ENCODE peak calls at places on chromosomes 6 and 20, in four cellular contexts. X is NB4, U is HepG2, H is K562. Q is an unnamed sample.
A peak's percentile ranks its signal among the peaks of the same experiment; 100 is the strongest.

GRCh38 chr20:11235058-11235457 is 561.3 kb upstream of the JAG1 start:
- DNase-seq in U (no peak), X (no peak), H (no peak), Q (peak; percentile 87)

GRCh38 chr20:18750735-18751134 is 62.8 kb upstream of the SCP2D1 start:
- DNase-seq in X (no peak), U (peak; percentile 42), H (no peak), Q (no peak)

GRCh38 chr6:156534594-156534993 is 242.6 kb upstream of the ARID1B start:
- DNase-seq in H (no peak), U (no peak), X (peak; percentile 12), Q (no peak)

GRCh38 chr20:5268449-5268848 is 48.3 kb downstream of the PROKR2 start:
- DNase-seq in U (no peak), X (no peak), H (no peak), Q (no peak)

GRCh38 chr6:12578751-12579150 is 137.8 kb upstream of the PHACTR1 start:
- DNase-seq in U (no peak), X (no peak), H (no peak), Q (no peak)

GRCh38 chr6:10146723-10147451 is 268.0 kb downstream of the TFAP2A start:
- DNase-seq in X (peak; percentile 68), U (peak; percentile 44), H (peak; percentile 67), Q (no peak)

GRCh38 chr6:138981416-138981815 is 6.6 kb downstream of the REPS1 start:
- DNase-seq in X (no peak), H (no peak), U (no peak), Q (no peak)

GRCh38 chr6:53615633-53616449 is 49.7 kb downstream of the KLHL31 start:
- DNase-seq in X (peak; percentile 11), U (peak; percentile 100), H (peak; percentile 35), Q (no peak)

GRCh38 chr20:32535316-32535952 is 49.7 kb downstream of the NOL4L start:
- DNase-seq in U (no peak), X (no peak), H (no peak), Q (no peak)

GRCh38 chr20:50304883-50305635 is 114.4 kb downstream of the CEBPB start:
- DNase-seq in X (no peak), U (peak; percentile 92), H (no peak), Q (no peak)

GRCh38 chr20:46572181-46572580 is 21.7 kb upstream of the OCSTAMP start:
- DNase-seq in X (no peak), H (no peak), U (no peak), Q (peak; percentile 55)

GRCh38 chr6:152748843-152749242 is 1.8 kb upstream of the VIP start:
- DNase-seq in H (no peak), U (no peak), X (peak; percentile 27), Q (peak; percentile 47)

GRCh38 chr6:165552248-165552736 is 110.7 kb downstream of the PDE10A start:
- DNase-seq in U (no peak), H (no peak), X (no peak), Q (no peak)

GRCh38 chr6:106693343-106693742 is 64.0 kb downstream of the QRSL1 start:
- DNase-seq in U (no peak), X (no peak), H (no peak), Q (no peak)

GRCh38 chr6:35341557-35341956 is 801 bp upstream of the PPARD start:
- DNase-seq in H (peak; percentile 57), U (no peak), X (no peak), Q (no peak)

GRCh38 chr20:35490736-35491181 is 35.4 kb downstream of the CEP250 start:
- DNase-seq in X (peak; percentile 91), H (no peak), U (no peak), Q (no peak)

GRCh38 chr6:38193051-38193450 is 373.5 kb downstream of the ZFAND3 start:
- DNase-seq in H (no peak), X (no peak), U (no peak), Q (no peak)

GRCh38 chr20:859661-860294 is 26.3 kb downstream of the FAM110A start:
- DNase-seq in U (no peak), H (no peak), X (no peak), Q (no peak)

GRCh38 chr20:37202267-37202943 is 23.1 kb upstream of the MROH8 start:
- DNase-seq in H (peak; percentile 53), U (peak; percentile 81), X (peak; percentile 63), Q (peak; percentile 65)

GRCh38 chr6:100461273-100461919 is 3.3 kb downstream of the SIM1 start:
- DNase-seq in X (peak; percentile 53), H (no peak), U (no peak), Q (peak; percentile 68)

GRCh38 chr6:44630125-44631028 is 242.9 kb downstream of the CDC5L start:
- DNase-seq in H (peak; percentile 81), X (peak; percentile 80), U (peak; percentile 30), Q (peak; percentile 19)

GRCh38 chr20:38692436-38693411 is 31.6 kb upstream of the SLC32A1 start:
- DNase-seq in H (peak; percentile 68), U (peak; percentile 74), X (peak; percentile 68), Q (peak; percentile 62)

GRCh38 chr6:26351544-26351953 is 13.4 kb upstream of the BTN3A2 start:
- DNase-seq in H (peak; percentile 67), X (peak; percentile 92), U (peak; percentile 95), Q (peak; percentile 84)

GRCh38 chr20:32432277-32432676 is 74.1 kb downstream of the ASXL1 start:
- DNase-seq in X (no peak), U (no peak), H (no peak), Q (peak; percentile 52)

GRCh38 chr6:138371720-138372119 is 6.0 kb upstream of the SMIM28 start:
- DNase-seq in U (no peak), X (no peak), H (peak; percentile 42), Q (peak; percentile 83)

GRCh38 chr6:34383651-34384304 is 8.7 kb downstream of the NUDT3 start:
- DNase-seq in X (no peak), U (no peak), H (no peak), Q (no peak)

GRCh38 chr20:1263853-1264252 is 2.2 kb upstream of the SNPH start:
- DNase-seq in X (no peak), H (no peak), U (no peak), Q (peak; percentile 30)

DNA sequence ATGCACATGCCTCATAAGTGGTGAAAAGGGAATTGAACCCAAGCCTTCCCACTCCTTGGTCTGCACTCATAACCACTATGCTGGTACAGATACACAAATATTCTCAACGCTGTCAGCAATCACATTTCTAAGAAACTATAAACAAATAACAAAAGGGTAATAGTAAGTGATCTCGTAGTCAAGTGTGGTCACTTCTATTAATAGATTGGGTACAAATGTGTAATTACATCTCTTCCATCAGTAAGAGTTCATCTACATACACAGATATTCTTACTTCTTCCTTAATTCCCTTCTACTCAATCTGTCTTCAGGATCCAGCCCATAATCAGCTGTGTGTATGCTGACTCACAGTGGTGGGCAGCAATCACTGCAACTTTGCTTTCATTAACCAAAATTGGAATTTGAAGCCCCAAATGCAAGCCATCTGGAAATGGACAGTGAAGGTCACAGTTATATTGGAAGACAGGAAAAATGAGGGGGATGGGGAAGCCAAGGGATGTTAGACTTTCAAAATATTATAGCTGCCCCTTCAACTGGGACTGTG is 6.7 kb downstream of the PRSS35 start:
- DNase-seq in U (no peak), H (no peak), X (peak; percentile 26), Q (peak; percentile 9)
- TF ChIP-seq MYC in U (no peak), H (no peak), X (no peak), Q (no peak)

DNA sequence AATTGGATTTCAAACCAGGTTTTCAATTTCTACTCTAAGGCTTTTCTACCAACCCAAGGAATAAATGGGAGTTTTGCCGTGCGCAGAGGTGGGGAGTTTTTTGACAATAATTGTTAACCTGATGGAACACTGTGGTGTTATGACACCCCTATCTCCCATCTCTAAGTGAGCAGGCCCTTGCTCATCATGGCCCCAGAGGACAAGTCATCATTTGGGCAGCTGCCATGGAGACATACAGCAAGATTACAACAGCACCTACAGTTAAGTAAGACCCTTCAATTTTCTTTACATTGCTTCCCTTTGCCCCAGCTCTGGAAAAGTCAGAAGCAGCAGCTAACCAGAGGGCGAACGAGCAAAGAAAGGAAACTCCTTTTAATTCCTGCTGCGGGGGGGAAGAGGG is 54.3 kb downstream of the ADGRF5 start:
- DNase-seq in H (no peak), U (no peak), X (no peak), Q (no peak)
- TF ChIP-seq MYC in H (no peak), U (no peak), X (no peak), Q (no peak)

GRCh38 chr6:158158748-158159147 is 9.3 kb downstream of the SERAC1 start:
- DNase-seq in X (no peak), U (no peak), H (no peak), Q (no peak)
- TF ChIP-seq MYC in X (no peak), U (no peak), H (no peak), Q (no peak)

DNA sequence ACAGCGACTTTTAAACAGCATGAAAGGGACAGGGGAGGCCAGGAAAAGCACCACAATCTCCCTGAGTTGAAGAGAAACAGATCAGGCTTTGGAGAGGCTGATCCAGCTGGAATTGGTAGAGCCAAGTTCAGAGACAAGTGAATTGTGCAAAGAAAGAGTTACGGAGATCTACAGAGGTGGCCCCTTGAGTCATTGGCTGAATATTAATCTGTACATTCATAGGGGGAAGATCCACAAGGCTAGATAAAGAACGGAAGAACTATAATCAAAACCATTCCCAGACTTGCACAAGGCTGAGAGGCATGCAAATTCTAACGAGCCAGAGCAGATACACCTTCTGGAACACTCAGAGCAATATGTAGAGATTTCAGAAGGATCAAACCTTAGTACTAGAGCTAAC is 14.2 kb upstream of the FOXQ1 start:
- DNase-seq in X (no peak), U (no peak), H (no peak), Q (no peak)
- TF ChIP-seq MYC in X (no peak), U (no peak), H (no peak), Q (no peak)

DNA sequence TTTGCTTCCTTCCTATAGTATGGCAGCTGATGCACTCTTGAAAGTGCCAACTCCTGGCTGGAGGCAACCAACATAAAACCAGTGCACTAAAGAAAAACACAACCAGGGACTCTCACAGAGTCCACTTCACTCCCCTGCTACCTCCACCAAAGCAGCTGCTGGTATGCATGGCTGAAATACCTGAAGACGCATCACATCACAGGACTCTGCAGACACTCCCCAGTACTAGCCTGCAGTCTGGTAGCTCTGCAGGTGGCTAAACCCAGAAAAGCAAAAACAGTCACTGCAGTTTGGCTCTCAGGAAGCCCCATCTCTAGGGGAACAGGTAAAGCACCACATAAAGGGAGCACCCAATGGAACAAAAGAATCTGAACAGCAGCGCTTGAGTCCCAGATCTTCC is 473.0 kb upstream of the SPTLC3 start:
- DNase-seq in H (no peak), X (no peak), U (no peak), Q (no peak)
- TF ChIP-seq MYC in H (no peak), X (no peak), U (no peak), Q (no peak)

GRCh38 chr20:47675190-47676142 is 109.8 kb downstream of the SULF2 start:
- DNase-seq in X (no peak), U (peak; percentile 82), H (no peak), Q (no peak)
- TF ChIP-seq MYC in X (no peak), U (peak; percentile 38), H (no peak), Q (no peak)

GRCh38 chr20:24586523-24586840 is 117.1 kb downstream of the SYNDIG1 start:
- DNase-seq in H (no peak), X (no peak), U (no peak), Q (no peak)
- TF ChIP-seq MYC in H (no peak), X (no peak), U (no peak), Q (no peak)

Q was measured in endothelial cell of umbilical vein.